ENCODE peak calls at places on chromosomes 16 and 17, in six cellular contexts. N, F, C, E, P and Q are unnamed samples.

GRCh38 chr17:6567528-6568185 is 11.3 kb upstream of the PITPNM3 start:
- DNase-seq in C (peak), N (no peak), F (peak), P (no peak), E (no peak), Q (peak)

GRCh38 chr16:27040671-27041070 is 26.1 kb upstream of the C16orf82 start:
- DNase-seq in F (no peak), C (no peak), E (no peak), N (no peak), P (no peak), Q (no peak)

GRCh38 chr17:47253541-47254402 is at the start of gene ITGB3:
- DNase-seq in C (peak), P (no peak), N (peak), E (peak), F (peak), Q (peak)

GRCh38 chr17:58273453-58274104 is 7.2 kb downstream of the MPO start:
- DNase-seq in C (no peak), P (no peak), N (no peak), E (no peak), F (no peak), Q (no peak)

GRCh38 chr17:4747847-4748246 is 8.1 kb upstream of the CXCL16 start:
- DNase-seq in C (no peak), N (no peak), E (no peak), P (no peak), F (no peak), Q (no peak)

GRCh38 chr17:47621293-47622178 is 28.2 kb upstream of the KPNB1 start:
- DNase-seq in N (peak), F (peak), P (peak), C (peak), E (peak), Q (peak)

GRCh38 chr17:40479754-40480480 is 21.5 kb downstream of the TNS4 start:
- DNase-seq in N (no peak), P (no peak), F (no peak), E (no peak), C (no peak), Q (no peak)

GRCh38 chr16:1181715-1182671 is 29.1 kb downstream of the CACNA1H start:
- DNase-seq in C (no peak), P (no peak), E (no peak), F (no peak), N (peak), Q (peak)

GRCh38 chr16:74623846-74624245 is 16.9 kb upstream of the GLG1 start:
- DNase-seq in P (no peak), E (no peak), F (no peak), C (no peak), N (no peak), Q (no peak)

GRCh38 chr17:31595666-31596381 is 204.3 kb downstream of the RAB11FIP4 start:
- DNase-seq in F (no peak), P (no peak), N (no peak), E (no peak), C (peak), Q (no peak)

GRCh38 chr17:8670486-8670885 is 40.0 kb upstream of the MYH10 start:
- DNase-seq in F (no peak), N (peak), C (no peak), P (no peak), E (no peak), Q (peak)

GRCh38 chr16:88727871-88728270 is 21.6 kb downstream of the CTU2 start:
- DNase-seq in N (no peak), P (no peak), E (no peak), C (no peak), F (no peak), Q (no peak)
- H2BK15ac ChIP-seq in N (no peak), P (no peak), E (peak), C (no peak), F (no peak), Q (no peak)

GRCh38 chr17:48910370-48910769 is 2.2 kb downstream of the UBE2Z start:
- DNase-seq in P (no peak), C (no peak), N (no peak), E (no peak), F (no peak), Q (no peak)

GRCh38 chr17:48908853-48909394 is 717 bp downstream of the UBE2Z start:
- DNase-seq in F (peak), C (peak), P (peak), E (peak), N (peak), Q (peak)

GRCh38 chr17:48909796-48910195 is 1.6 kb downstream of the UBE2Z start:
- DNase-seq in E (no peak), N (peak), P (no peak), F (no peak), C (no peak), Q (peak)

GRCh38 chr17:48915459-48916282 is 7.5 kb downstream of the UBE2Z start:
- DNase-seq in P (no peak), F (no peak), C (no peak), E (no peak), N (peak), Q (peak)

DNA sequence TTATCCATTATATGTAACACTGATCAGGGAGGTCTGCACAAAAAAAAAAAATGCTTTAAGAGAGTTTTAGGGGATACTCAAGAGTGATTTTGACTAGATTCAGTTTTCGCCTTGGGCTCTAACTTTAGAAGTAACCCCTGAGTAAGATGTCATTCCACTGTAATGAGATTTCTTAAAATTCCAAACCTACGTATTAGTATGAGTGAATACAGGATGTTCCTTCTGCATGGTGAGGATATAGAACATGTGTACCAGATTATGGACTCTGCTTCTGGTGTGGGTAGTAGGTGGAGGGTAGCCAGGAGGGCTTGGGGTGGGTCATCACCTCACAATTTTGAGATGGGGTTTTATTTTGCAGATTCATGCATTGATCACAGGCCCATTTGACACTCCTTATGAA is 4.3 kb downstream of the UBE2Z start:
- DNase-seq in N (no peak), C (no peak), P (no peak), E (no peak), F (no peak), Q (no peak)
- H3K4ac ChIP-seq in N (no peak), C (no peak), P (no peak), E (no peak), F (no peak), Q (no peak)

DNA sequence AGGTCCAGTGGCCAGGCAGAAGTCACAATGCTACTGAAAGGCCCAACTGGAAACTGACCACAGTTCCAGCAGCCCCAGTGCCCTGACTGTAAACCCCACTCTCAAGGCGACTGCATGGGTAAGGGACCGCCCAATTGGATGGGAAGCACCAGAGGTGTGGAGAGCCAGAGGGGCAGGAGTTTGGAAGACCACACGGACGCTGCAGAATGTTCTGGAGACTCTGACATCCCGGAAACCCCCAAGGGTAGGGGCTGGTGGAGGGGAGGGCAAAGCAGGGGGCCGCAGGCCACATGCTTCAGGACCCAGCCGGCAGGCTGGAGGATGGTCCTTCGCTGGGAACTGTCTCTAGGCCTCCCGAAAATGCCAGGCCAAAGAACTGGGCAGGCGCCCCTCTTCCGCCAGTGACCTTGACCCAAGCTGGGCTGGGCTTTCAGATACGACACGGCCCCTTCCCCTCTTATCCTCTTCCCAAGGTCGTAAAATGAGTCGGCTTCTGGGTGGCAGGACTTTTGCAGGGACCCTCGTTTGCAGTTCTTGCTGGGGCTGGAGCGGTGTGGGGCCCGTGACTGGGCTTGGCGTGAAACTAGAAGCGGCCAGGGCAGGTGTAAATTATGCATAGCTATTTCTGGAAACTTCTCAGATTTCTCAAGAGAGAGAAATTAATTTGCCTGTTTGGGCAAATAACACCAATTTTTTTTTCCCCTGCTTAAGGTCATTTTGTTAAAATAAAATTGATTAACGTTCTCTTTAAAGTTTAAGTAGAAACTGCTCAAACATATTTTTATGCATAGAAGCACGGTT is 110.2 kb downstream of the C16orf78 start:
- DNase-seq in E (no peak), F (no peak), P (no peak), N (no peak), C (no peak), Q (no peak)
- H3K4me2 ChIP-seq in E (no peak), F (no peak), P (peak), N (no peak), C (no peak), Q (peak)

GRCh38 chr17:77566151-77566550 is 392.4 kb upstream of the TNRC6C start:
- DNase-seq in P (no peak), N (no peak), E (no peak), F (no peak), C (no peak), Q (no peak)

GRCh38 chr17:77563439-77564102 is 394.9 kb upstream of the TNRC6C start:
- DNase-seq in F (no peak), C (no peak), P (no peak), E (no peak), N (no peak), Q (no peak)

GRCh38 chr17:77566566-77566965 is 391.9 kb upstream of the TNRC6C start:
- DNase-seq in C (no peak), P (no peak), F (no peak), N (no peak), E (no peak), Q (no peak)

GRCh38 chr17:77564278-77564920 is 394.1 kb upstream of the TNRC6C start:
- DNase-seq in P (no peak), C (no peak), F (no peak), E (no peak), N (no peak), Q (no peak)

DNA sequence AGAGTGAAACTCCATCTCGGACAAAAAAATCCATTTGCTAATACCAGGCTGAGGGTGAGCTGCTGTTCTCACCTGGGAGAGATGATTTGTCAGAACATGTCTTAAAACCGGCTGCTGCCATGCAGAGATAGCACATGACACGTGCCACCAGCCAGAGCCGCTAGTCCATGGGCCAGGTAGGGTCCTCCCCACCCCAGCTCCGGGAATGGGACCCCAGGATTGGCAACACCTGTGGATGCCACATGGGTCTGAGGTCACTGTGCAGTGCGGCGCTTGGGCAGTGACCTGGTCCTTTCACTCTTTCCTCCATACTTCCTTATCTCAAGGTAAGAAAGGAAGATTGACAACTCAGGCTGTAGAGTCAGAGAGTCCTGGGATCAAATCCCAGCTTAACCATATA is 393.3 kb upstream of the TNRC6C start:
- DNase-seq in P (no peak), E (no peak), F (no peak), C (no peak), N (no peak), Q (no peak)
- H2BK15ac ChIP-seq in P (no peak), E (no peak), F (no peak), C (no peak), N (no peak), Q (no peak)

GRCh38 chr16:3015865-3016521 is 2.0 kb downstream of the CLDN6 start:
- DNase-seq in N (no peak), C (no peak), E (no peak), P (no peak), F (no peak), Q (no peak)
- H3K4ac ChIP-seq in N (no peak), C (no peak), E (no peak), P (no peak), F (no peak), Q (no peak)

DNA sequence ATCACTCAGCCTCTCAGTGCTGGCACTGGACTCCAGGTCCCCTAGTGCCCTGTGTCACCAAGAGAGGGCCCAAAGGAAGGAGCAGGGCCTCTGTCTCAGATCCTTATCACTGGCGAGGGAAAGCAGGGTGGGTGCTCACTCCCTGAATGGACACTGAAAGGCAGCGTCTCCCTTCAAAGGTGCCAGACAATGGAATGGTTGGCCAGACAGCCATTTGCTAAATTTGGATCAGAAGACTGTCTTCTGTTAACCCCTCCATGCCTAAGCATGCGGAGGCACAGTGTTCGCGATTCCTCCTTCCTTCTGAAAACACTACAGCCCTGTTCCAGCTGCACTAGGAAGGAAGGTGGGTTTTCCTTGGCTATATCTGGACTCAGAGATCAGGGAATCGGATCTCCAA is 48.4 kb downstream of the SRCIN1 start:
- DNase-seq in C (no peak), F (no peak), N (no peak), P (no peak), E (no peak), Q (no peak)
- H3K4me2 ChIP-seq in C (no peak), F (no peak), N (peak), P (no peak), E (no peak), Q (no peak)

GRCh38 chr17:1343554-1343953 is 56.5 kb downstream of the YWHAE start:
- DNase-seq in C (no peak), E (no peak), P (no peak), N (no peak), F (no peak), Q (no peak)

GRCh38 chr17:1344521-1344920 is 55.5 kb downstream of the YWHAE start:
- DNase-seq in C (no peak), N (no peak), F (no peak), P (no peak), E (no peak), Q (no peak)

GRCh38 chr17:1340371-1340770 is 59.7 kb downstream of the YWHAE start:
- DNase-seq in F (no peak), N (no peak), C (no peak), P (no peak), E (no peak), Q (no peak)
- H2BK15ac ChIP-seq in F (no peak), N (no peak), C (no peak), P (no peak), E (no peak), Q (no peak)

DNA sequence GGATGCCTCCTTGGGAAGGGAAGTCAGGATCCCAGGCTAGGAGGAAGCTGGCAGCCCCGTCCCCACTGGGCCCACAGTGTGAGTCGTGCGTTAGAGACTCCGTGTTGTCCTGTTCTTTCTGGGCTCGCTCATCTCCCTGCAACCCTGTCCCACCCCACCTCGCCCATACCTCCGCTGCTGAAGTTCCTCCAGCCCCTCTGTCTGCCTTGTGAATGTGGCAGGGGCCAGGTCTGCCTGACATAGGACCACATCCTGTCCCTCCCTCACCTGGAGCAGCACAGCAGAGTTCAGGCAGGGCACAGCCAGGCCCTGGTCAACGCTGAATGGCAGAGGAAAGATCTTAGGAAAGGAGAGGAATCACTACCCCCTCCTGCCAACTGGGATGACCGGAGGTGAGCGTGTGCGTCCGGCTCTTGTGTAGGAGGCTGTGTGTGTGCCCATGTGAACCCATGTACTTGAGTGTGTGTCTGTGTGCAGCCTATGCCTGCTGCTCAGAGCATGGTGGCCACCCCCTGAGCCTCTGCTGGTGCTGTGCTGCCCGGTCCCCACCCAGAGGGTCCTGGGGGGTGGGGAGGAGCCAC is 12.8 kb downstream of the KCNJ18 start:
- DNase-seq in C (no peak), F (no peak), N (no peak), E (no peak), P (no peak), Q (no peak)
- H3K4ac ChIP-seq in C (no peak), F (no peak), N (no peak), E (no peak), P (no peak), Q (no peak)

DNA sequence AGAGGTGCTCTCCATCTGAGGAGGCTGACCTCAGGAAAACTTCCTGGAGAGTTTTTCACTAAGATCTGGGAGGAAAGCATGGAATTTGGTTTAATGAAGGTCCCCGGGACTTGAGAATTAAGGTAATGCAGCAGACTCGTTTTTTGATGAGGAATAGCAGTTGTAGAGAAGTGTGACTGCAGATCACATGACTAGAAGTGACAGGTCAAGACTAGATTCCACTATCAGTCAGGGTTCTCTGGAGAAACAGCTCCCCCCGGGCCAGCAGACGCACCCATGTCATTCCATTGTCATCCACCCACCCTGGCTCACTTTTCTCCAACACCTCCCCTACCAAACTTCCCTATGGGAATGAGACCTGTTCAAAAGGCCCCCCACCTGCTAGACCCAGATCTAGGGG is 1.9 kb upstream of the DHRS13 start:
- DNase-seq in P (no peak), F (no peak), E (no peak), N (no peak), C (no peak), Q (no peak)
- H3K4me2 ChIP-seq in P (no peak), F (no peak), E (no peak), N (no peak), C (no peak), Q (no peak)